ENCODE peak calls at places on chromosome X, in nine cellular contexts. U, Q, F, A, X, W, D, E and I are unnamed samples.
A peak's percentile ranks its signal among the peaks of the same experiment; 100 is the strongest.

GRCh38 chrX:51891821-51892551 is 1.4 kb upstream of the MAGED1 start:
- DNase-seq in W (peak; percentile 77), E (peak; percentile 14), Q (peak; percentile 86), A (no peak), D (no peak), U (no peak), F (peak; percentile 81), X (no peak), I (peak; percentile 90)

GRCh38 chrX:148538582-148538981 is 38.2 kb downstream of the AFF2 start:
- DNase-seq in E (no peak), X (no peak), U (no peak), W (no peak), A (no peak), F (no peak), Q (no peak), D (no peak), I (no peak)

GRCh38 chrX:67587946-67588624 is 44.3 kb downstream of the AR start:
- DNase-seq in Q (peak; percentile 15), F (no peak), U (no peak), W (peak; percentile 37), D (no peak), A (no peak), E (no peak), X (no peak), I (no peak)

GRCh38 chrX:46408553-46409407 is 136.4 kb downstream of the ZNF674 start:
- DNase-seq in E (peak; percentile 32), U (peak; percentile 33), W (peak; percentile 85), X (peak; percentile 60), F (peak; percentile 38), A (peak; percentile 87), Q (peak; percentile 54), D (peak; percentile 55), I (peak; percentile 70)

GRCh38 chrX:35682481-35682880 is 115.7 kb upstream of the MAGEB16 start:
- DNase-seq in X (no peak), F (no peak), U (no peak), A (no peak), E (no peak), W (no peak), Q (no peak), D (no peak), I (no peak)

GRCh38 chrX:13759152-13759718 is 24.7 kb downstream of the OFD1 start:
- DNase-seq in E (peak; percentile 46), D (no peak), U (no peak), Q (no peak), A (no peak), X (no peak), W (no peak), F (no peak), I (no peak)

GRCh38 chrX:24395775-24396174 is 35.3 kb downstream of the SUPT20HL1 start:
- DNase-seq in W (peak; percentile 88), Q (peak; percentile 69), X (peak; percentile 75), F (peak; percentile 55), A (peak; percentile 68), U (peak; percentile 50), D (peak; percentile 14), E (peak; percentile 30), I (peak; percentile 66)

GRCh38 chrX:19063030-19063429 is 59.2 kb downstream of the ADGRG2 start:
- DNase-seq in U (no peak), E (no peak), W (peak; percentile 5), X (no peak), A (no peak), F (no peak), Q (no peak), D (no peak), I (no peak)

GRCh38 chrX:37454537-37455285 is 105.5 kb downstream of the PRRG1 start:
- DNase-seq in X (no peak), D (no peak), Q (no peak), W (peak; percentile 53), F (no peak), U (no peak), A (no peak), E (no peak), I (no peak)

GRCh38 chrX:53716328-53717088 is 30.0 kb upstream of the HUWE1 start:
- DNase-seq in X (no peak), D (peak; percentile 27), A (no peak), F (no peak), U (peak; percentile 60), Q (no peak), W (no peak), E (no peak), I (no peak)

GRCh38 chrX:101219840-101220191 is 230 bp downstream of the DRP2 start:
- DNase-seq in A (no peak), X (no peak), D (no peak), E (no peak), Q (no peak), F (no peak), U (no peak), W (peak; percentile 58), I (no peak)

GRCh38 chrX:69556094-69557011 is 52.2 kb downstream of the NALF2 start:
- DNase-seq in U (no peak), A (peak; percentile 6), E (no peak), D (no peak), F (no peak), W (peak; percentile 8), X (peak; percentile 12), Q (no peak), I (no peak)

GRCh38 chrX:114165537-114165936 is 418.3 kb upstream of the HTR2C start:
- DNase-seq in F (no peak), A (no peak), U (no peak), D (no peak), Q (no peak), E (no peak), W (no peak), X (no peak), I (no peak)

GRCh38 chrX:136446208-136446607 is 41.5 kb upstream of the BRS3 start:
- DNase-seq in A (no peak), X (no peak), U (no peak), W (no peak), F (no peak), E (no peak), Q (no peak), D (no peak), I (no peak)

GRCh38 chrX:10118530-10118929 is 38.2 kb upstream of the CLCN4 start:
- DNase-seq in Q (no peak), A (no peak), F (no peak), W (no peak), E (no peak), X (no peak), D (no peak), U (no peak), I (no peak)

GRCh38 chrX:1903380-1903935 is 288.6 kb downstream of the ASMT start:
- DNase-seq in X (no peak), W (peak; percentile 21), F (peak; percentile 25), E (no peak), U (no peak), A (no peak), Q (peak; percentile 67), D (no peak), I (no peak)

GRCh38 chrX:49309401-49309981 is 6.0 kb downstream of the GAGE10 start:
- DNase-seq in W (peak; percentile 38), A (peak; percentile 44), U (peak; percentile 50), Q (no peak), D (no peak), F (no peak), E (no peak), X (no peak), I (no peak)

GRCh38 chrX:11381464-11381863 is 88.3 kb downstream of the AMELX start:
- DNase-seq in A (peak; percentile 59), U (no peak), E (peak; percentile 10), W (peak; percentile 70), D (no peak), Q (peak; percentile 59), F (peak; percentile 24), X (peak; percentile 29), I (peak; percentile 50)

GRCh38 chrX:136146614-136147319 is 566 bp upstream of the FHL1 start:
- DNase-seq in E (no peak), X (peak; percentile 48), D (no peak), A (no peak), U (no peak), W (peak; percentile 56), F (no peak), Q (no peak), I (no peak)

GRCh38 chrX:72121381-72121780 is 10.3 kb downstream of the RTL5 start:
- DNase-seq in U (peak; percentile 70), W (peak; percentile 81), F (peak; percentile 32), X (no peak), Q (peak; percentile 77), A (no peak), E (no peak), D (no peak), I (peak; percentile 69)

GRCh38 chrX:53547668-53548067 is 113.5 kb upstream of the HSD17B10 start:
- DNase-seq in X (no peak), E (no peak), Q (no peak), D (no peak), F (no peak), W (no peak), A (no peak), U (peak; percentile 57), I (no peak)

GRCh38 chrX:70878925-70879324 is 29.6 kb downstream of the TEX11 start:
- DNase-seq in A (no peak), D (no peak), Q (no peak), X (no peak), E (no peak), F (no peak), W (no peak), U (peak; percentile 0), I (no peak)

GRCh38 chrX:40010550-40011364 is 87.0 kb downstream of the BCOR start:
- DNase-seq in X (no peak), D (no peak), W (no peak), A (no peak), E (no peak), F (no peak), U (no peak), Q (no peak), I (no peak)

GRCh38 chrX:135393046-135393445 is 28.7 kb upstream of the SMIM10L2A start:
- DNase-seq in U (no peak), A (no peak), D (no peak), E (no peak), W (no peak), F (no peak), Q (no peak), X (no peak), I (no peak)